ENCODE peak calls at places on chromosomes 5 and 9, in ten cellular contexts. C is AG04450; V is hypothalamus; A is breast epithelium; D is cardiac fibroblast; H is foreskin keratinocyte; R is SJSA1; M is stimulated activated CD8-positive, alpha-beta memory T cell treated with anti-CD3 and anti-CD28 coated beads, Interleukin-15, amount 100 ng/mL, for 4 hours; O is cardiac septum; K is activated CD4-positive, alpha-beta memory T cell treated with anti-CD3 and anti-CD28 coated beads, Interleukin-2, amount 10 ng/mL, durations not matched to agents 7 days and 5 days. T is an unnamed sample.

GRCh38 chr5:169904568-169904967 is 75.7 kb downstream of the INSYN2B start:
- DNase-seq in C (no peak), V (no peak), A (no peak), D (peak), H (no peak), R (no peak), M (no peak), O (no peak), K (no peak), T (no peak)

GRCh38 chr9:88979791-88980190 is 11.5 kb upstream of the S1PR3 start:
- DNase-seq in C (no peak), V (no peak), A (no peak), D (no peak), H (no peak), R (no peak), M (no peak), O (peak), K (no peak), T (no peak)

GRCh38 chr5:96332535-96333396 is 100.3 kb downstream of the PCSK1 start:
- DNase-seq in C (no peak), V (no peak), A (no peak), D (no peak), H (no peak), R (no peak), M (no peak), O (no peak), K (no peak), T (no peak)

GRCh38 chr5:134184155-134185135 is 7.7 kb upstream of the SKP1 start:
- DNase-seq in C (no peak), V (peak), A (peak), D (peak), H (no peak), R (peak), M (peak), O (peak), K (peak), T (peak)

GRCh38 chr9:5442400-5443011 is 4.8 kb upstream of the PLGRKT start:
- DNase-seq in C (no peak), V (no peak), A (no peak), D (peak), H (no peak), R (peak), M (no peak), O (no peak), K (no peak), T (no peak)

GRCh38 chr9:8384126-8384525 is 584.5 kb upstream of the DMAC1 start:
- DNase-seq in C (no peak), V (no peak), A (no peak), D (no peak), H (no peak), R (no peak), M (no peak), O (no peak), K (no peak), T (no peak)

GRCh38 chr9:120510816-120511215 is 69.2 kb downstream of the CDK5RAP2 start:
- DNase-seq in C (no peak), V (no peak), A (no peak), D (no peak), H (no peak), R (no peak), M (no peak), O (no peak), K (no peak), T (no peak)

GRCh38 chr5:127280494-127281220 is 9.9 kb upstream of the MEGF10 start:
- DNase-seq in C (no peak), V (no peak), A (no peak), D (no peak), H (no peak), R (no peak), M (no peak), O (no peak), K (no peak), T (no peak)

GRCh38 chr5:35089688-35090314 is 42.1 kb upstream of the AGXT2 start:
- DNase-seq in C (peak), V (peak), A (no peak), D (peak), H (peak), R (peak), M (no peak), O (no peak), K (peak), T (peak)

GRCh38 chr9:87194471-87194870 is 247.2 kb upstream of the GAS1 start:
- DNase-seq in C (peak), V (no peak), A (no peak), D (peak), H (peak), R (peak), M (no peak), O (no peak), K (no peak), T (no peak)

GRCh38 chr5:119275873-119276214 is 80.0 kb upstream of the TNFAIP8 start:
- DNase-seq in C (no peak), V (no peak), A (no peak), D (no peak), H (no peak), R (no peak), M (no peak), O (no peak), K (no peak), T (no peak)

GRCh38 chr5:99061299-99061698 is 132.5 kb upstream of the CHD1 start:
- DNase-seq in C (no peak), V (no peak), A (no peak), D (no peak), H (no peak), R (peak), M (no peak), O (no peak), K (no peak), T (no peak)

GRCh38 chr9:136391737-136392537 is 8.0 kb downstream of the SNAPC4 start:
- DNase-seq in C (no peak), V (no peak), A (no peak), D (no peak), H (no peak), R (no peak), M (no peak), O (no peak), K (no peak), T (no peak)

GRCh38 chr5:60086583-60086982 is 193.1 kb upstream of the PDE4D start:
- DNase-seq in C (no peak), V (no peak), A (no peak), D (no peak), H (no peak), R (no peak), M (no peak), O (no peak), K (no peak), T (no peak)

GRCh38 chr5:143434261-143435206 is 31.0 kb upstream of the NR3C1 start:
- DNase-seq in C (no peak), V (no peak), A (no peak), D (no peak), H (no peak), R (no peak), M (peak), O (no peak), K (peak), T (no peak)

GRCh38 chr5:119304439-119304838 is 51.4 kb upstream of the TNFAIP8 start:
- DNase-seq in C (no peak), V (no peak), A (no peak), D (no peak), H (no peak), R (no peak), M (no peak), O (no peak), K (no peak), T (no peak)

GRCh38 chr9:81877047-81877446 is 51.2 kb upstream of the SPATA31D4 start:
- DNase-seq in C (no peak), V (no peak), A (no peak), D (no peak), H (no peak), R (no peak), M (no peak), O (no peak), K (no peak), T (no peak)

GRCh38 chr9:79567671-79568098 is 4.1 kb upstream of the TLE4 start:
- DNase-seq in C (no peak), V (no peak), A (no peak), D (no peak), H (peak), R (no peak), M (no peak), O (no peak), K (no peak), T (no peak)

GRCh38 chr9:16335788-16336580 is 534.5 kb downstream of the BNC2 start:
- DNase-seq in C (peak), V (no peak), A (no peak), D (peak), H (peak), R (peak), M (no peak), O (peak), K (no peak), T (peak)

GRCh38 chr5:160030631-160031377 is 21.9 kb downstream of the TTC1 start:
- DNase-seq in C (no peak), V (no peak), A (no peak), D (peak), H (no peak), R (peak), M (no peak), O (no peak), K (no peak), T (no peak)

GRCh38 chr9:36021968-36022367 is 14.7 kb upstream of the RECK start:
- DNase-seq in C (no peak), V (no peak), A (no peak), D (no peak), H (no peak), R (no peak), M (no peak), O (no peak), K (no peak), T (no peak)

GRCh38 chr5:129591508-129592160 is 131.5 kb downstream of the ADAMTS19 start:
- DNase-seq in C (no peak), V (no peak), A (no peak), D (no peak), H (peak), R (no peak), M (no peak), O (no peak), K (no peak), T (no peak)

GRCh38 chr9:137067860-137068538 is 2.4 kb downstream of the SAPCD2 start:
- DNase-seq in C (no peak), V (peak), A (peak), D (peak), H (no peak), R (peak), M (peak), O (peak), K (peak), T (peak)

GRCh38 chr5:134005415-134006118 is 792 bp upstream of the VDAC1 start:
- DNase-seq in C (no peak), V (no peak), A (no peak), D (peak), H (no peak), R (no peak), M (no peak), O (no peak), K (no peak), T (no peak)